ENCODE peak calls at places on chromosomes 2 and 18, in seven cellular contexts. One of them, this sample, is unnamed.

GRCh38 chr2:150944315-150944714 is 317.3 kb downstream of the RBM43 start:
- DNase-seq in CD8-positive, alpha-beta T cell: no peak
- DNase-seq in Peyer's patch: no peak
- DNase-seq in fibroblast of lung: no peak
- DNase-seq in A549: no peak
- DNase-seq in WERI-Rb-1: no peak
- DNase-seq in thoracic aorta: no peak
- DNase-seq in this sample: no peak

GRCh38 chr2:106183093-106183837 is 10.8 kb downstream of the UXS1 start:
- DNase-seq in CD8-positive, alpha-beta T cell: no peak
- DNase-seq in Peyer's patch: no peak
- DNase-seq in fibroblast of lung: peak
- DNase-seq in A549: no peak
- DNase-seq in WERI-Rb-1: no peak
- DNase-seq in thoracic aorta: no peak
- DNase-seq in this sample: peak

GRCh38 chr18:12911025-12911927 is 27.2 kb upstream of the PTPN2 start:
- DNase-seq in CD8-positive, alpha-beta T cell: peak
- DNase-seq in Peyer's patch: no peak
- DNase-seq in fibroblast of lung: peak
- DNase-seq in A549: no peak
- DNase-seq in WERI-Rb-1: no peak
- DNase-seq in thoracic aorta: no peak
- DNase-seq in this sample: no peak

GRCh38 chr18:13680612-13681011 is 45.7 kb downstream of the FAM210A start:
- DNase-seq in CD8-positive, alpha-beta T cell: no peak
- DNase-seq in Peyer's patch: no peak
- DNase-seq in fibroblast of lung: no peak
- DNase-seq in A549: peak
- DNase-seq in WERI-Rb-1: peak
- DNase-seq in thoracic aorta: no peak
- DNase-seq in this sample: peak

GRCh38 chr2:43831438-43832294 is 7.0 kb downstream of the ABCG5 start:
- DNase-seq in CD8-positive, alpha-beta T cell: no peak
- DNase-seq in Peyer's patch: no peak
- DNase-seq in fibroblast of lung: no peak
- DNase-seq in A549: no peak
- DNase-seq in WERI-Rb-1: peak
- DNase-seq in thoracic aorta: no peak
- DNase-seq in this sample: no peak

GRCh38 chr18:44651918-44652317 is 28.8 kb upstream of the SETBP1 start:
- DNase-seq in CD8-positive, alpha-beta T cell: no peak
- DNase-seq in Peyer's patch: no peak
- DNase-seq in fibroblast of lung: no peak
- DNase-seq in A549: no peak
- DNase-seq in WERI-Rb-1: no peak
- DNase-seq in thoracic aorta: no peak
- DNase-seq in this sample: no peak

GRCh38 chr2:85504434-85505261 is 34.3 kb upstream of the MAT2A start:
- DNase-seq in CD8-positive, alpha-beta T cell: no peak
- DNase-seq in Peyer's patch: peak
- DNase-seq in fibroblast of lung: peak
- DNase-seq in A549: peak
- DNase-seq in WERI-Rb-1: peak
- DNase-seq in thoracic aorta: peak
- DNase-seq in this sample: peak

GRCh38 chr2:216404010-216404618 is 8.2 kb upstream of the SMARCAL1 start:
- DNase-seq in CD8-positive, alpha-beta T cell: peak
- DNase-seq in Peyer's patch: peak
- DNase-seq in fibroblast of lung: peak
- DNase-seq in A549: peak
- DNase-seq in WERI-Rb-1: no peak
- DNase-seq in thoracic aorta: no peak
- DNase-seq in this sample: peak

GRCh38 chr2:88211005-88211808 is 41.1 kb downstream of the THNSL2 start:
- DNase-seq in CD8-positive, alpha-beta T cell: no peak
- DNase-seq in Peyer's patch: no peak
- DNase-seq in fibroblast of lung: no peak
- DNase-seq in A549: no peak
- DNase-seq in WERI-Rb-1: no peak
- DNase-seq in thoracic aorta: no peak
- DNase-seq in this sample: no peak

GRCh38 chr2:230640540-230641011 is 72.1 kb upstream of the CAB39 start:
- DNase-seq in CD8-positive, alpha-beta T cell: no peak
- DNase-seq in Peyer's patch: no peak
- DNase-seq in fibroblast of lung: peak
- DNase-seq in A549: peak
- DNase-seq in WERI-Rb-1: no peak
- DNase-seq in thoracic aorta: no peak
- DNase-seq in this sample: peak

GRCh38 chr18:904135-905090 is at the start of gene ADCYAP1:
- DNase-seq in CD8-positive, alpha-beta T cell: no peak
- DNase-seq in Peyer's patch: no peak
- DNase-seq in fibroblast of lung: no peak
- DNase-seq in A549: peak
- DNase-seq in WERI-Rb-1: peak
- DNase-seq in thoracic aorta: no peak
- DNase-seq in this sample: no peak

GRCh38 chr2:239405071-239405470 is 4.3 kb upstream of the HDAC4 start:
- DNase-seq in CD8-positive, alpha-beta T cell: no peak
- DNase-seq in Peyer's patch: no peak
- DNase-seq in fibroblast of lung: no peak
- DNase-seq in A549: no peak
- DNase-seq in WERI-Rb-1: no peak
- DNase-seq in thoracic aorta: no peak
- DNase-seq in this sample: no peak

GRCh38 chr2:25912851-25913695 is 34.8 kb upstream of the ASXL2 start:
- DNase-seq in CD8-positive, alpha-beta T cell: no peak
- DNase-seq in Peyer's patch: no peak
- DNase-seq in fibroblast of lung: peak
- DNase-seq in A549: no peak
- DNase-seq in WERI-Rb-1: no peak
- DNase-seq in thoracic aorta: no peak
- DNase-seq in this sample: peak

GRCh38 chr2:240913810-240914644 is 7.9 kb downstream of the CROCC2 start:
- DNase-seq in CD8-positive, alpha-beta T cell: peak
- DNase-seq in Peyer's patch: peak
- DNase-seq in fibroblast of lung: peak
- DNase-seq in A549: peak
- DNase-seq in WERI-Rb-1: peak
- DNase-seq in thoracic aorta: no peak
- DNase-seq in this sample: peak
- TF ChIP-seq CTCF in CD8-positive, alpha-beta T cell: peak
- TF ChIP-seq CTCF in Peyer's patch: peak
- TF ChIP-seq CTCF in fibroblast of lung: peak
- TF ChIP-seq CTCF in A549: peak
- TF ChIP-seq CTCF in WERI-Rb-1: peak
- TF ChIP-seq CTCF in thoracic aorta: peak
- TF ChIP-seq CTCF in this sample: peak

DNA sequence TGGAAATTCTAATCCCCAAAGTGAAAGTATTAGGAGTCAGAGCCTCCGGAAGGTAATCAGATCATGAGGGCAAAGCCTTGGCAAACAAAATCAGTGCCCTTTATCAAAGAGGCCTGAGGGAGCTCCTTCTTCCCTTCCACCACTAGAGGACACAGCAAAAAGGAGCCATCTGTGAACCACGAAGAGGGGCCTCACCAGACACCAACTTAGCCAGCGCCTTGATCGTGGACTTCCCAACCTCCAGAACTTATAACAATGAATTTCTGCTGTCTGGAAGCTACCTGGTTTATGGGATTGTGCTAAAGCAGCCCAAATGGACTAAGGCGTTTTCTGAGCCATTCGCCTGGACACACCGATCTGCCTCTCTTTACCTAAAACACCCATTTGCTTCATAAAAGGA is 133.1 kb downstream of the EIPR1 start:
- DNase-seq in CD8-positive, alpha-beta T cell: no peak
- DNase-seq in Peyer's patch: no peak
- DNase-seq in fibroblast of lung: no peak
- DNase-seq in A549: no peak
- DNase-seq in WERI-Rb-1: no peak
- DNase-seq in thoracic aorta: no peak
- DNase-seq in this sample: no peak
- H3K4me3 ChIP-seq in CD8-positive, alpha-beta T cell: no peak
- H3K4me3 ChIP-seq in Peyer's patch: no peak
- H3K4me3 ChIP-seq in fibroblast of lung: no peak
- H3K4me3 ChIP-seq in A549: no peak
- H3K4me3 ChIP-seq in WERI-Rb-1: no peak
- H3K4me3 ChIP-seq in thoracic aorta: no peak
- H3K4me3 ChIP-seq in this sample: no peak

DNA sequence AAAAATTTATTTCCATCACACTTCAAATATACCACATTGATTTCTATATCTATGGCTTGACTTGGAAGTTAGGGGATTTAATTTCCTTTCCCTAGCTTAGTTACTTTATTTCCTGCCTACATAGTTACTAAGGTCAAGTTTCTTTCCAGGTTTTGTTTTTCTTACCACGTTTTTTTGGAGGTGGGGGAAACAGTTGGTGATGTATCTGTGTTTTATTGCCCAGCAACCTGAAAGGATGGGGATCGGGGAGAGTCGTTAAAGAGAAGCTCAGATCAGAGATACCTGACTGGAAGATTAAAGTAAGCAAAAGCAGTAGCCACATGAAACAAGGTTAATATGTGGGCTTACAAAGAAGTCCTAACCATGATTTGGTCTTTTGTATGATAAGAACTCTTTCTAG is 127.8 kb downstream of the OSBPL6 start:
- DNase-seq in CD8-positive, alpha-beta T cell: no peak
- DNase-seq in Peyer's patch: no peak
- DNase-seq in fibroblast of lung: no peak
- DNase-seq in A549: no peak
- DNase-seq in WERI-Rb-1: no peak
- DNase-seq in thoracic aorta: no peak
- DNase-seq in this sample: no peak
- TF ChIP-seq CTCF in CD8-positive, alpha-beta T cell: no peak
- TF ChIP-seq CTCF in Peyer's patch: no peak
- TF ChIP-seq CTCF in fibroblast of lung: no peak
- TF ChIP-seq CTCF in A549: no peak
- TF ChIP-seq CTCF in WERI-Rb-1: no peak
- TF ChIP-seq CTCF in thoracic aorta: no peak
- TF ChIP-seq CTCF in this sample: no peak

GRCh38 chr18:70284976-70285610 is 3.8 kb upstream of the SOCS6 start:
- DNase-seq in CD8-positive, alpha-beta T cell: no peak
- DNase-seq in Peyer's patch: no peak
- DNase-seq in fibroblast of lung: no peak
- DNase-seq in A549: no peak
- DNase-seq in WERI-Rb-1: no peak
- DNase-seq in thoracic aorta: no peak
- DNase-seq in this sample: no peak

GRCh38 chr18:70288171-70288850 is 534 bp upstream of the SOCS6 start:
- DNase-seq in CD8-positive, alpha-beta T cell: no peak
- DNase-seq in Peyer's patch: peak
- DNase-seq in fibroblast of lung: peak
- DNase-seq in A549: no peak
- DNase-seq in WERI-Rb-1: peak
- DNase-seq in thoracic aorta: no peak
- DNase-seq in this sample: peak

GRCh38 chr18:70289351-70290330 is 796 bp downstream of the SOCS6 start:
- DNase-seq in CD8-positive, alpha-beta T cell: no peak
- DNase-seq in Peyer's patch: peak
- DNase-seq in fibroblast of lung: peak
- DNase-seq in A549: no peak
- DNase-seq in WERI-Rb-1: no peak
- DNase-seq in thoracic aorta: no peak
- DNase-seq in this sample: no peak

GRCh38 chr18:70288851-70289328 is at the start of gene SOCS6:
- DNase-seq in CD8-positive, alpha-beta T cell: no peak
- DNase-seq in Peyer's patch: peak
- DNase-seq in fibroblast of lung: peak
- DNase-seq in A549: no peak
- DNase-seq in WERI-Rb-1: peak
- DNase-seq in thoracic aorta: no peak
- DNase-seq in this sample: peak

GRCh38 chr18:70287731-70288130 is 1.1 kb upstream of the SOCS6 start:
- DNase-seq in CD8-positive, alpha-beta T cell: no peak
- DNase-seq in Peyer's patch: no peak
- DNase-seq in fibroblast of lung: no peak
- DNase-seq in A549: no peak
- DNase-seq in WERI-Rb-1: no peak
- DNase-seq in thoracic aorta: no peak
- DNase-seq in this sample: no peak
- H3K4me3 ChIP-seq in CD8-positive, alpha-beta T cell: no peak
- H3K4me3 ChIP-seq in Peyer's patch: no peak
- H3K4me3 ChIP-seq in fibroblast of lung: peak
- H3K4me3 ChIP-seq in A549: peak
- H3K4me3 ChIP-seq in WERI-Rb-1: no peak
- H3K4me3 ChIP-seq in thoracic aorta: peak
- H3K4me3 ChIP-seq in this sample: peak

DNA sequence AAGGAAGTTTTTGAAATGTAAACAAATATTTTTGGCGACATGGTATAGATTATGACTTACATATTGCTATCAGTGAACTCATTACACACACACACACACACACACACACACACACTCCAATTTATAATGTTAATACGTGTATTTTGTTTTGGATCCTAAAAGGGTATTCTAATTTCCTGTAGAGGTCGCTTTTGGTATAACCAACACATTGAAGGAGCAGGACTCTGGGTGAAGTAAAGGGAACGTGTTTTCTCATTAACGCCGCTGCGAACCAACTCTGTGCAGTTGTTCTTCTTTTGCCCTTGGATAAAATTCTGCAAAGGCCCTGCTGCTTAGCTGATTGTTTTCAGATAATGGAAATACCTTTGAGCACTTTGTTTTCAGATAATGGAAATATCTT is 190.4 kb downstream of the PMAIP1 start:
- DNase-seq in CD8-positive, alpha-beta T cell: no peak
- DNase-seq in Peyer's patch: no peak
- DNase-seq in fibroblast of lung: peak
- DNase-seq in A549: no peak
- DNase-seq in WERI-Rb-1: peak
- DNase-seq in thoracic aorta: no peak
- DNase-seq in this sample: no peak
- TF ChIP-seq CTCF in CD8-positive, alpha-beta T cell: no peak
- TF ChIP-seq CTCF in Peyer's patch: no peak
- TF ChIP-seq CTCF in fibroblast of lung: no peak
- TF ChIP-seq CTCF in A549: no peak
- TF ChIP-seq CTCF in WERI-Rb-1: peak
- TF ChIP-seq CTCF in thoracic aorta: no peak
- TF ChIP-seq CTCF in this sample: no peak

GRCh38 chr2:209771474-209772292 is at the start of gene UNC80:
- DNase-seq in CD8-positive, alpha-beta T cell: no peak
- DNase-seq in Peyer's patch: no peak
- DNase-seq in fibroblast of lung: peak
- DNase-seq in A549: peak
- DNase-seq in WERI-Rb-1: peak
- DNase-seq in thoracic aorta: no peak
- DNase-seq in this sample: peak
- H3K4me3 ChIP-seq in CD8-positive, alpha-beta T cell: no peak
- H3K4me3 ChIP-seq in Peyer's patch: peak
- H3K4me3 ChIP-seq in fibroblast of lung: peak
- H3K4me3 ChIP-seq in A549: peak
- H3K4me3 ChIP-seq in WERI-Rb-1: peak
- H3K4me3 ChIP-seq in thoracic aorta: peak
- H3K4me3 ChIP-seq in this sample: peak

This sample was measured in fibroblast of villous mesenchyme.